ENCODE peak calls at places on chromosomes 16 and 17, in eight cellular contexts. U is colonic mucosa; P is tibial nerve; V is CD8-positive, alpha-beta T cell; E is brain microvascular endothelial cell; I is coronary artery; F is spleen; X is left lung. Y is an unnamed sample.

GRCh38 chr16:89264800-89265550 is 47.5 kb downstream of the ZNF778 start:
- DNase-seq in F (peak; percentile 52), X (peak; percentile 59), I (no peak), U (no peak), E (no peak), P (no peak), V (no peak), Y (no peak)

GRCh38 chr16:972316-973002 is 1.7 kb upstream of the LMF1 start:
- DNase-seq in I (no peak), X (peak; percentile 77), U (no peak), P (no peak), V (no peak), E (no peak), F (peak; percentile 72), Y (no peak)

GRCh38 chr16:66569131-66569530 is 2.9 kb downstream of the CMTM1 start:
- DNase-seq in P (no peak), X (no peak), I (no peak), U (no peak), E (peak; percentile 23), V (no peak), F (no peak), Y (no peak)

GRCh38 chr16:17885659-17886200 is 415.0 kb upstream of the XYLT1 start:
- DNase-seq in U (no peak), F (no peak), I (no peak), P (no peak), E (no peak), X (no peak), V (no peak), Y (no peak)

GRCh38 chr16:47927330-47927729 is 228.5 kb downstream of the ABCC12 start:
- DNase-seq in V (no peak), X (no peak), E (no peak), F (no peak), U (no peak), P (no peak), I (no peak), Y (no peak)

GRCh38 chr17:35531170-35531569 is 6.3 kb downstream of the SLFN12L start:
- DNase-seq in E (no peak), F (no peak), V (no peak), X (no peak), U (no peak), I (no peak), P (no peak), Y (no peak)

GRCh38 chr17:7294614-7295153 is at the start of gene YBX2:
- DNase-seq in E (no peak), X (peak; percentile 88), U (peak; percentile 94), P (no peak), I (no peak), F (peak; percentile 89), V (peak; percentile 34), Y (no peak)

GRCh38 chr16:13120091-13120490 is 218.7 kb downstream of the SHISA9 start:
- DNase-seq in F (no peak), X (no peak), P (no peak), I (no peak), U (no peak), E (no peak), V (no peak), Y (no peak)

GRCh38 chr17:1783834-1784611 is 22.2 kb downstream of the SERPINF1 start:
- DNase-seq in F (peak; percentile 87), U (peak; percentile 52), X (no peak), E (peak; percentile 29), I (peak; percentile 95), P (peak; percentile 82), V (no peak), Y (peak; percentile 98)

GRCh38 chr16:85056211-85056748 is 28.7 kb downstream of the KIAA0513 start:
- DNase-seq in F (no peak), X (no peak), I (no peak), E (no peak), V (no peak), U (no peak), P (no peak), Y (peak; percentile 75)

GRCh38 chr16:85524630-85525463 is 88.3 kb upstream of the GSE1 start:
- DNase-seq in U (no peak), E (no peak), V (no peak), F (peak; percentile 91), P (peak; percentile 37), I (no peak), X (peak; percentile 96), Y (peak; percentile 78)

GRCh38 chr16:75304521-75305363 is 53.3 kb upstream of the BCAR1 start:
- DNase-seq in P (no peak), V (no peak), I (no peak), X (no peak), E (peak; percentile 94), U (peak; percentile 73), F (peak; percentile 84), Y (peak; percentile 78)

GRCh38 chr16:75306102-75306762 is 54.8 kb upstream of the BCAR1 start:
- DNase-seq in F (no peak), X (no peak), E (peak; percentile 52), P (no peak), V (no peak), I (no peak), U (peak; percentile 63), Y (no peak)

GRCh38 chr16:75308011-75308410 is 56.6 kb upstream of the BCAR1 start:
- DNase-seq in I (no peak), F (no peak), U (no peak), X (no peak), E (no peak), V (no peak), P (no peak), Y (no peak)

GRCh38 chr16:75307506-75307905 is 56.1 kb upstream of the BCAR1 start:
- DNase-seq in U (no peak), I (no peak), F (no peak), E (no peak), V (no peak), P (no peak), X (no peak), Y (no peak)

GRCh38 chr16:75305364-75306101 is 54.1 kb upstream of the BCAR1 start:
- DNase-seq in F (no peak), X (no peak), E (peak; percentile 100), I (peak; percentile 92), P (no peak), V (no peak), U (peak; percentile 90), Y (peak; percentile 91)
- H3K4me3 ChIP-seq in F (no peak overlapping the region), X (no peak overlapping the region), E (no peak overlapping the region), I (peak overlapping the region; percentile 40), P (no peak overlapping the region), V (no peak overlapping the region), U (no peak overlapping the region), Y (no peak overlapping the region)

DNA sequence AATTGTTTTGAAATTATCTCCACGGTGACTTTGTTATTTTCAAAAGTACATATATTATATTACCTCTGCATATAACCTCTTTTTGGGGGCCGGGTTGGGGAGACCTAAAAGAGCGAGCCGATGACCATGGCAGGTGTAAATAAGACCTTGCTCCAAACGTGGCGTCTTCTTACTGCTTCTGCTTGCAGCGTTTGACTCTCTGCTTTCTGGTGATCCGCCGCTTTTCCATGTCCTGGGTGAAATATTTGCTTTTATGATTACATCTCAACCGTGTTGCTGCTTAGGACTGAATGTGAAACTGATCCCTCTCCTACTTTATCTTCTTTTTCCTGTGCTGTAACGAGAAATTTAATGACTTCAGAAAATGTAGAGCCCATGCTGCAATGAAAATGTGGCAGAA is 18.1 kb downstream of the ATMIN start:
- DNase-seq in I (no peak), U (no peak), P (no peak), X (no peak), V (no peak), E (no peak), F (no peak), Y (no peak)
- H3K4me3 ChIP-seq in I (no peak overlapping the region), U (no peak overlapping the region), P (no peak overlapping the region), X (no peak overlapping the region), V (no peak overlapping the region), E (no peak overlapping the region), F (no peak overlapping the region), Y (no peak overlapping the region)

GRCh38 chr16:3007957-3008748 is 4.6 kb upstream of the CLDN9 start:
- DNase-seq in U (no peak), P (no peak), X (no peak), E (no peak), F (peak; percentile 88), I (no peak), V (no peak), Y (no peak)

GRCh38 chr16:3004319-3004718 is 8.4 kb upstream of the CLDN9 start:
- DNase-seq in X (peak; percentile 85), E (no peak), P (no peak), U (no peak), V (no peak), F (no peak), I (no peak), Y (no peak)

GRCh38 chr16:3007059-3007956 is 5.4 kb upstream of the CLDN9 start:
- DNase-seq in F (no peak), U (peak; percentile 86), X (no peak), V (no peak), E (no peak), I (no peak), P (no peak), Y (no peak)

GRCh38 chr16:3003582-3004270 is 9.0 kb upstream of the CLDN9 start:
- DNase-seq in V (peak; percentile 94), X (peak; percentile 97), I (peak; percentile 95), F (peak; percentile 98), E (peak; percentile 96), U (peak; percentile 97), P (peak; percentile 71), Y (peak; percentile 96)

DNA sequence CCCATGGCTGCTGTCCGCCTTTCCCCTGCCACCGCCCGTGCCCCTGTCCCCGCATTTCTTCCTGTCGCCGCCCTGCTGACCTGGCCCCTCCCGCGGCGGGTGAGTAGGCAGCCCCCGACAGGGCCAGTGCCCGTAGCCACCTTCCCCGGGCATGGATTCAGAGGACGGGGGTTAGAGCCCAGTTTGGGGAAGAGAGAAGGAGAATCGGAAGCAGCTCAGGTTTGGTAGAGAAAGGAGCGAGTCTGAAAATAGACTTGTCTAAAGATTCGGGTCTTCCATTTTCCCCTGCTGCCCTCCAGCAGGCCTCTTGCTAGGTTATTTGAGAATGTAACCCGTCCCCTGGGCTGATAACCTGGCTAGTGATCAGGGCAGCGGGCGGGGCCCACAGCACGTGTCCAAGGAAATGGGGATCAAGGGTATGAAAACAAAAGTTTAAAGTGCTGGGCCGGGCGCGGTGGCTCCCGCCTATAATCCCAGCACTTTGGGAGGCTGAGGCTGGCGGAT is 7.9 kb upstream of the CLDN9 start:
- DNase-seq in F (peak; percentile 89), U (peak; percentile 82), X (peak; percentile 90), P (no peak), E (no peak), I (no peak), V (no peak), Y (no peak)
- H3K4me3 ChIP-seq in F (no peak overlapping the region), U (peak overlapping the region; percentile 33), X (peak overlapping the region; percentile 17), P (peak overlapping the region; percentile 9), E (no peak overlapping the region), I (peak overlapping the region; percentile 63), V (no peak overlapping the region), Y (peak overlapping the region; percentile 32)

DNA sequence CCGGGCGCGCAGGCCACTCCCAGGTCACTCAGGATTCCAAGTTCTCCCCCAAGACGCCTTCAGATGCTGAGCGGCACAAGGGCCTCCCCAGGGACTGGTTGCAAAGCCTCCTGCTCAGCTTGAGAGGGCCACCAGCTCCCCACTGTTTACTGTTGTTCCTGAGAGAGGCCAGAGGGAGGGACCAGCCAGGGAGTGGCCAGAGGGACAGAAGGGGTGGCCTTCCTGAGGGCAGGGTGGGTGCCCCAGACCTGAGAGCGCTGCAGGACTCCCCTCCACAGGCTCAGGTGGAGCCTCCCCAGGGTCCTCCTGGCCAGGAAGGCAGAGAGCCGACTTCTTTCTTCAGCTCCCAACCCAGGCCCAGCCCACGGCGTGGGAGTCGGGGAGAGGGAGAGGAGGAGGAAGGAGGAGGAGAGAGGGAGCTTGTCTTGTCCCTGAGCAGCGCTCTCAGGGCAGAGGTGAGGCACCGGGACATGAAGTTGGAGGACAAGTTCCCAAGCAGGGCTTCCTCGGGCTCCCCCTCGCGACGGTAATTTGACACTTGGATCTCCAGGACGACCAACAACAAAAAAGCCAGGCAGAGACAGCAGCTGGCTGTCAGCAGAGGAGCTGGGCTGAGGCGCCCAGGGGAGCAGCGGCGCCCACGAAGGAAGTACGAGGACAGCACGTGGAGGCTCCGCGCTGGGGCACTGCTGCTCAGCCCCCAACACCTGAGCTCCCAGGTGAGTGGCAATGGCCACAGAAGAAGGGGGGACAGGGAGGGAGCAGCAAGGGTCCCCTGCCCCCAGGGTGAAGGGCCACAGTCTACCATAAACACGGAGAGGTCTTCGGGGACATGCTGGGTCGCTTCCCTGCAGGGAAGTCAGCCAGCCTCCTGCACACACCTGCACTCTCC is 496 bp downstream of the SMIM5 start:
- DNase-seq in E (peak; percentile 92), P (peak; percentile 87), F (peak; percentile 88), U (peak; percentile 95), V (peak; percentile 16), X (peak; percentile 86), I (peak; percentile 89), Y (peak; percentile 95)
- H3K4me3 ChIP-seq in E (no peak overlapping the region), P (peak overlapping the region; percentile 43), F (no peak overlapping the region), U (no peak overlapping the region), V (no peak overlapping the region), X (no peak overlapping the region), I (peak overlapping the region; percentile 57), Y (peak overlapping the region; percentile 27)